ENCODE peak calls at places on chromosomes 11 and 22, in six cellular contexts. One of them, this sample, is unnamed.

GRCh38 chr11:89016214-89016613 is 49.6 kb downstream of the GRM5 start:
- DNase-seq in C1 segment of cervical spinal cord: no peak
- DNase-seq in cardiac fibroblast: no peak
- DNase-seq in SJSA1: no peak
- DNase-seq in left ventricle myocardium inferior: no peak
- DNase-seq in GM10248: no peak
- DNase-seq in this sample: no peak

GRCh38 chr11:9320047-9320446 is 5.7 kb upstream of the TMEM41B start:
- DNase-seq in SJSA1: no peak
- DNase-seq in C1 segment of cervical spinal cord: no peak
- DNase-seq in cardiac fibroblast: no peak
- DNase-seq in left ventricle myocardium inferior: no peak
- DNase-seq in GM10248: no peak
- DNase-seq in this sample: no peak

GRCh38 chr11:110409174-110409573 is 20.6 kb upstream of the FDX1 start:
- DNase-seq in SJSA1: no peak
- DNase-seq in GM10248: no peak
- DNase-seq in C1 segment of cervical spinal cord: no peak
- DNase-seq in left ventricle myocardium inferior: no peak
- DNase-seq in cardiac fibroblast: peak
- DNase-seq in this sample: no peak

GRCh38 chr22:45314789-45315188 is 5.1 kb downstream of the FAM118A start:
- DNase-seq in cardiac fibroblast: no peak
- DNase-seq in left ventricle myocardium inferior: no peak
- DNase-seq in GM10248: no peak
- DNase-seq in SJSA1: no peak
- DNase-seq in C1 segment of cervical spinal cord: no peak
- DNase-seq in this sample: no peak

GRCh38 chr11:10108901-10109665 is 184.9 kb downstream of the SBF2 start:
- DNase-seq in GM10248: no peak
- DNase-seq in cardiac fibroblast: peak
- DNase-seq in left ventricle myocardium inferior: no peak
- DNase-seq in C1 segment of cervical spinal cord: no peak
- DNase-seq in SJSA1: no peak
- DNase-seq in this sample: no peak

GRCh38 chr11:120715239-120715638 is 203.7 kb downstream of the GRIK4 start:
- DNase-seq in GM10248: peak
- DNase-seq in cardiac fibroblast: no peak
- DNase-seq in left ventricle myocardium inferior: no peak
- DNase-seq in SJSA1: peak
- DNase-seq in C1 segment of cervical spinal cord: no peak
- DNase-seq in this sample: no peak

GRCh38 chr11:95337175-95337957 is 106.4 kb upstream of the SESN3 start:
- DNase-seq in SJSA1: peak
- DNase-seq in left ventricle myocardium inferior: peak
- DNase-seq in cardiac fibroblast: peak
- DNase-seq in C1 segment of cervical spinal cord: peak
- DNase-seq in GM10248: peak
- DNase-seq in this sample: peak

GRCh38 chr11:6733326-6734030 is 38.3 kb downstream of the OR2AG2 start:
- DNase-seq in left ventricle myocardium inferior: no peak
- DNase-seq in C1 segment of cervical spinal cord: no peak
- DNase-seq in GM10248: no peak
- DNase-seq in cardiac fibroblast: no peak
- DNase-seq in SJSA1: no peak
- DNase-seq in this sample: no peak

GRCh38 chr11:61071208-61071681 is 31.0 kb upstream of the CD5 start:
- DNase-seq in C1 segment of cervical spinal cord: no peak
- DNase-seq in left ventricle myocardium inferior: no peak
- DNase-seq in GM10248: peak
- DNase-seq in SJSA1: no peak
- DNase-seq in cardiac fibroblast: no peak
- DNase-seq in this sample: no peak

GRCh38 chr22:28813772-28814518 is 13.6 kb upstream of the XBP1 start:
- DNase-seq in GM10248: no peak
- DNase-seq in cardiac fibroblast: no peak
- DNase-seq in C1 segment of cervical spinal cord: no peak
- DNase-seq in left ventricle myocardium inferior: no peak
- DNase-seq in SJSA1: no peak
- DNase-seq in this sample: no peak

GRCh38 chr11:12433571-12434061 is 56.2 kb downstream of the PARVA start:
- DNase-seq in C1 segment of cervical spinal cord: no peak
- DNase-seq in left ventricle myocardium inferior: no peak
- DNase-seq in cardiac fibroblast: peak
- DNase-seq in SJSA1: peak
- DNase-seq in GM10248: no peak
- DNase-seq in this sample: no peak

GRCh38 chr22:36052505-36052941 is 23.9 kb upstream of the RBFOX2 start:
- DNase-seq in C1 segment of cervical spinal cord: no peak
- DNase-seq in GM10248: no peak
- DNase-seq in cardiac fibroblast: peak
- DNase-seq in left ventricle myocardium inferior: no peak
- DNase-seq in SJSA1: peak
- DNase-seq in this sample: no peak

GRCh38 chr11:17397311-17398002 is 9.0 kb upstream of the KCNJ11 start:
- DNase-seq in GM10248: no peak
- DNase-seq in cardiac fibroblast: no peak
- DNase-seq in SJSA1: no peak
- DNase-seq in left ventricle myocardium inferior: no peak
- DNase-seq in C1 segment of cervical spinal cord: no peak
- DNase-seq in this sample: no peak

GRCh38 chr11:93528757-93529639 is 14.2 kb downstream of the SMCO4 start:
- DNase-seq in SJSA1: no peak
- DNase-seq in left ventricle myocardium inferior: no peak
- DNase-seq in GM10248: no peak
- DNase-seq in C1 segment of cervical spinal cord: no peak
- DNase-seq in cardiac fibroblast: no peak
- DNase-seq in this sample: peak

GRCh38 chr22:49565516-49565855 is 262.2 kb downstream of the BRD1 start:
- DNase-seq in cardiac fibroblast: no peak
- DNase-seq in C1 segment of cervical spinal cord: no peak
- DNase-seq in GM10248: no peak
- DNase-seq in left ventricle myocardium inferior: no peak
- DNase-seq in SJSA1: no peak
- DNase-seq in this sample: no peak

GRCh38 chr22:27385261-27385998 is 416.1 kb downstream of the MN1 start:
- DNase-seq in cardiac fibroblast: no peak
- DNase-seq in C1 segment of cervical spinal cord: no peak
- DNase-seq in left ventricle myocardium inferior: no peak
- DNase-seq in SJSA1: no peak
- DNase-seq in GM10248: no peak
- DNase-seq in this sample: no peak

GRCh38 chr22:38973289-38974169 is 8.6 kb upstream of the APOBEC3B start:
- DNase-seq in left ventricle myocardium inferior: no peak
- DNase-seq in cardiac fibroblast: peak
- DNase-seq in GM10248: peak
- DNase-seq in C1 segment of cervical spinal cord: no peak
- DNase-seq in SJSA1: peak
- DNase-seq in this sample: no peak

GRCh38 chr11:94134651-94135512 is 6.2 kb downstream of the PANX1 start:
- DNase-seq in GM10248: no peak
- DNase-seq in left ventricle myocardium inferior: peak
- DNase-seq in C1 segment of cervical spinal cord: no peak
- DNase-seq in SJSA1: peak
- DNase-seq in cardiac fibroblast: peak
- DNase-seq in this sample: peak

GRCh38 chr22:19503367-19503766 is 20.8 kb downstream of the CLDN5 start:
- DNase-seq in GM10248: no peak
- DNase-seq in cardiac fibroblast: no peak
- DNase-seq in SJSA1: no peak
- DNase-seq in left ventricle myocardium inferior: no peak
- DNase-seq in C1 segment of cervical spinal cord: no peak
- DNase-seq in this sample: no peak

GRCh38 chr11:70895061-70895670 is 357.2 kb downstream of the SHANK2 start:
- DNase-seq in C1 segment of cervical spinal cord: no peak
- DNase-seq in SJSA1: no peak
- DNase-seq in cardiac fibroblast: no peak
- DNase-seq in GM10248: no peak
- DNase-seq in left ventricle myocardium inferior: no peak
- DNase-seq in this sample: no peak

GRCh38 chr22:22720724-22721261 is 76.4 kb downstream of the GGTLC2 start:
- DNase-seq in SJSA1: no peak
- DNase-seq in GM10248: peak
- DNase-seq in C1 segment of cervical spinal cord: no peak
- DNase-seq in cardiac fibroblast: peak
- DNase-seq in left ventricle myocardium inferior: no peak
- DNase-seq in this sample: no peak

GRCh38 chr11:60946601-60947265 is 5.2 kb downstream of the SLC15A3 start:
- DNase-seq in cardiac fibroblast: no peak
- DNase-seq in SJSA1: no peak
- DNase-seq in GM10248: no peak
- DNase-seq in C1 segment of cervical spinal cord: no peak
- DNase-seq in left ventricle myocardium inferior: no peak
- DNase-seq in this sample: no peak

GRCh38 chr22:46560696-46561295 is 23.4 kb upstream of the CELSR1 start:
- DNase-seq in C1 segment of cervical spinal cord: no peak
- DNase-seq in cardiac fibroblast: no peak
- DNase-seq in left ventricle myocardium inferior: peak
- DNase-seq in GM10248: no peak
- DNase-seq in SJSA1: no peak
- DNase-seq in this sample: no peak

GRCh38 chr11:94885133-94885532 is 88.2 kb downstream of the CWC15 start:
- DNase-seq in left ventricle myocardium inferior: no peak
- DNase-seq in C1 segment of cervical spinal cord: no peak
- DNase-seq in cardiac fibroblast: no peak
- DNase-seq in GM10248: peak
- DNase-seq in SJSA1: no peak
- DNase-seq in this sample: no peak

GRCh38 chr11:63761870-63762661 is 6.5 kb downstream of the ZFTA start:
- DNase-seq in SJSA1: no peak
- DNase-seq in C1 segment of cervical spinal cord: no peak
- DNase-seq in GM10248: no peak
- DNase-seq in left ventricle myocardium inferior: peak
- DNase-seq in cardiac fibroblast: no peak
- DNase-seq in this sample: no peak

GRCh38 chr11:792535-792821 is 2.6 kb upstream of the CEND1 start:
- DNase-seq in left ventricle myocardium inferior: no peak
- DNase-seq in SJSA1: no peak
- DNase-seq in cardiac fibroblast: no peak
- DNase-seq in C1 segment of cervical spinal cord: no peak
- DNase-seq in GM10248: no peak
- DNase-seq in this sample: no peak

GRCh38 chr11:83054904-83055380 is 16.8 kb downstream of the RAB30 start:
- DNase-seq in left ventricle myocardium inferior: no peak
- DNase-seq in C1 segment of cervical spinal cord: no peak
- DNase-seq in SJSA1: no peak
- DNase-seq in cardiac fibroblast: no peak
- DNase-seq in GM10248: no peak
- DNase-seq in this sample: no peak

GRCh38 chr11:43920598-43921419 is 21.6 kb upstream of the C11orf96 start:
- DNase-seq in C1 segment of cervical spinal cord: no peak
- DNase-seq in GM10248: peak
- DNase-seq in SJSA1: peak
- DNase-seq in cardiac fibroblast: peak
- DNase-seq in left ventricle myocardium inferior: peak
- DNase-seq in this sample: no peak

GRCh38 chr22:50544078-50544745 is 1.5 kb upstream of the KLHDC7B start:
- DNase-seq in SJSA1: no peak
- DNase-seq in GM10248: peak
- DNase-seq in left ventricle myocardium inferior: peak
- DNase-seq in cardiac fibroblast: peak
- DNase-seq in C1 segment of cervical spinal cord: no peak
- DNase-seq in this sample: no peak

GRCh38 chr11:18368236-18368635 is 26.1 kb upstream of the LDHA start:
- DNase-seq in left ventricle myocardium inferior: no peak
- DNase-seq in GM10248: no peak
- DNase-seq in C1 segment of cervical spinal cord: no peak
- DNase-seq in cardiac fibroblast: peak
- DNase-seq in SJSA1: no peak
- DNase-seq in this sample: no peak